ENCODE peak calls at places on chromosome 3, in four cellular contexts. One of them, this sample, is unnamed.

GRCh38 chr3:64240445-64240844 is 15.2 kb upstream of the PRICKLE2 start:
- DNase-seq in HepG2: no peak
- DNase-seq in WTC11: no peak
- DNase-seq in K562: no peak
- DNase-seq in this sample: no peak

GRCh38 chr3:20935791-20936190 is 749.8 kb upstream of the SGO1 start:
- DNase-seq in HepG2: no peak
- DNase-seq in WTC11: no peak
- DNase-seq in K562: no peak
- DNase-seq in this sample: no peak

GRCh38 chr3:130316164-130316563 is 29.3 kb upstream of the COL6A5 start:
- DNase-seq in WTC11: no peak
- DNase-seq in HepG2: no peak
- DNase-seq in K562: no peak
- DNase-seq in this sample: no peak

GRCh38 chr3:27844052-27844675 is 122.0 kb upstream of the EOMES start:
- DNase-seq in WTC11: no peak
- DNase-seq in K562: no peak
- DNase-seq in HepG2: no peak
- DNase-seq in this sample: no peak

GRCh38 chr3:122246214-122246613 is 62.7 kb downstream of the CASR start:
- DNase-seq in HepG2: no peak
- DNase-seq in K562: no peak
- DNase-seq in WTC11: no peak
- DNase-seq in this sample: no peak

GRCh38 chr3:186823391-186823790 is 17.1 kb upstream of the RFC4 start:
- DNase-seq in K562: peak; percentile 28
- DNase-seq in WTC11: no peak
- DNase-seq in HepG2: no peak
- DNase-seq in this sample: no peak

GRCh38 chr3:143348486-143349327 is 229.1 kb downstream of the CHST2 start:
- DNase-seq in HepG2: no peak
- DNase-seq in WTC11: no peak
- DNase-seq in K562: peak; percentile 29
- DNase-seq in this sample: no peak

GRCh38 chr3:124519844-124520243 is 210.4 kb upstream of the UMPS start:
- DNase-seq in K562: no peak
- DNase-seq in WTC11: no peak
- DNase-seq in HepG2: no peak
- DNase-seq in this sample: no peak

GRCh38 chr3:37386627-37387230 is 212.3 kb upstream of the LRRFIP2 start:
- DNase-seq in WTC11: no peak
- DNase-seq in HepG2: no peak
- DNase-seq in K562: no peak
- DNase-seq in this sample: no peak

GRCh38 chr3:63954182-63954581 is 42.0 kb upstream of the SCAANT1 start:
- DNase-seq in WTC11: no peak
- DNase-seq in K562: no peak
- DNase-seq in HepG2: no peak
- DNase-seq in this sample: no peak

GRCh38 chr3:183815951-183816475 is 9.4 kb downstream of the MAP6D1 start:
- DNase-seq in K562: no peak
- DNase-seq in WTC11: peak; percentile 7
- DNase-seq in HepG2: no peak
- DNase-seq in this sample: no peak

GRCh38 chr3:64648927-64649906 is 38.6 kb downstream of the ADAMTS9 start:
- DNase-seq in K562: no peak
- DNase-seq in WTC11: no peak
- DNase-seq in HepG2: no peak
- DNase-seq in this sample: no peak

GRCh38 chr3:114606336-114606735 is 312.5 kb downstream of the TIGIT start:
- DNase-seq in HepG2: no peak
- DNase-seq in WTC11: no peak
- DNase-seq in K562: no peak
- DNase-seq in this sample: no peak

DNA sequence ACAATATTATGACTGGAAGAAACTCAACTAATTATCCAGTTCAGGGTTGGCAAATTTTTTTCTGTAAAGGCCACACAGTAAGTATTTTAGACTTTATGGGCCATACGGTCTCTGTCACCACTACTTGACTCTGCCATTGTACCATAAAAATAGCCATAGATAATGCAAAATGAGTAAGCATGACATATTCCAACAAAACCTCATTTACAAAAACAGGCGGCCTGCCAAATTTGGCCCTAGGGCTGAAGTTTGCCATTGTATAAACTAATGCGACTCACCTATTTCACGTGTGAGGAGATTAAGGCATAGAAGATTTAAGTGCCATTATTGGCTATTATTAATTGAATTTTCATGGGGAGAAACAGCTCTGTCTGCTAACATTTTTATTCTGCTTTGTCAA is 116.8 kb upstream of the CNTN6 start:
- DNase-seq in K562: no peak
- DNase-seq in HepG2: no peak
- DNase-seq in WTC11: no peak
- DNase-seq in this sample: no peak
- TF ChIP-seq NR3C1 in K562: no peak
- TF ChIP-seq NR3C1 in HepG2: no peak
- TF ChIP-seq NR3C1 in WTC11: no peak
- TF ChIP-seq NR3C1 in this sample: no peak

GRCh38 chr3:174168538-174169254 is 690.4 kb upstream of the NAALADL2 start:
- DNase-seq in HepG2: no peak
- DNase-seq in K562: no peak
- DNase-seq in WTC11: no peak
- DNase-seq in this sample: no peak
- TF ChIP-seq NR3C1 in HepG2: no peak
- TF ChIP-seq NR3C1 in K562: no peak
- TF ChIP-seq NR3C1 in WTC11: no peak
- TF ChIP-seq NR3C1 in this sample: no peak

DNA sequence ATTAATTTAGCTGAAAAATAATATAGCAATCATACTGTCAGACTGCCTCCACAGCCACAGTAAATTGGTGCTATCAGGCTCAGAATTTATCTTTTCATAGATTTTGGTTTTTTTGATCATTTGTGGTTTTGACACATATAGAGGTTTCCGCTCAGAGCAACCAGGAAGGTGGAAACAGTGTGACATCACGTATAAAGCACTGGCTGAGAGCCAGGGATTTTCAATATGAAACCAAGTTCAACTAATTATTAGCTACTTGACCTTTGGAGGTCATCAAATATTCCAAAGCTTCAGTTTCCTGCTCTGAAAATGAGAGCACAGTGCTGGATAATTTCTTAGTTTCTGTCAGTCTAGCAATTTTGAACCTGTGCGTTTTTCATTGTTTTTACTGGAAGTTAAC is 433.8 kb upstream of the SUCLG2 start:
- DNase-seq in K562: no peak
- DNase-seq in WTC11: no peak
- DNase-seq in HepG2: no peak
- DNase-seq in this sample: no peak
- TF ChIP-seq NR3C1 in K562: no peak
- TF ChIP-seq NR3C1 in WTC11: no peak
- TF ChIP-seq NR3C1 in HepG2: no peak
- TF ChIP-seq NR3C1 in this sample: no peak

DNA sequence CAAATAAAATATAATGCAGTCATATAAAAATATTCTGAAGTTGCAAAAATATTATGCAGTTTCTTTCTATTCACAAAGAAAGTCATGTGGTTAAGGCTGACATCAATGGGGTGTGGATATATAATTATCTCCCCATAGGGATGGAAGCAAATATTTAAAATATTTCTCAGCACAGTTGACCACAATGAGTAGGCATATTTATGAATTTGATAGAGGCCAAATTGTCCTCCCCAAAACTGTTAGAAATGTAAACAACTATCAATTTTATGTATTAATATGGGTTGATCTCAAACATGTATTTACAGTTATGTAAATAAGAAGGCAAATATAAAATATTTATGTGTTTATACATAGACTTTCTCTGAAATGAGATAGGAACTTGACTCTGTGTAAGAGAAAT is 246.0 kb upstream of the CBLB start:
- DNase-seq in WTC11: no peak
- DNase-seq in K562: no peak
- DNase-seq in HepG2: no peak
- DNase-seq in this sample: peak; percentile 71
- TF ChIP-seq NR3C1 in WTC11: no peak
- TF ChIP-seq NR3C1 in K562: no peak
- TF ChIP-seq NR3C1 in HepG2: no peak
- TF ChIP-seq NR3C1 in this sample: no peak

GRCh38 chr3:50664959-50665602 is 9.6 kb upstream of the DOCK3 start:
- DNase-seq in K562: no peak
- DNase-seq in WTC11: peak; percentile 4
- DNase-seq in HepG2: no peak
- DNase-seq in this sample: no peak
- TF ChIP-seq NR3C1 in K562: no peak
- TF ChIP-seq NR3C1 in WTC11: no peak
- TF ChIP-seq NR3C1 in HepG2: no peak
- TF ChIP-seq NR3C1 in this sample: no peak

GRCh38 chr3:76664816-76665215 is 375.1 kb upstream of the ROBO2 start:
- DNase-seq in HepG2: no peak
- DNase-seq in WTC11: no peak
- DNase-seq in K562: no peak
- DNase-seq in this sample: no peak

GRCh38 chr3:76656531-76657070 is 383.3 kb upstream of the ROBO2 start:
- DNase-seq in HepG2: no peak
- DNase-seq in K562: no peak
- DNase-seq in WTC11: no peak
- DNase-seq in this sample: no peak

GRCh38 chr3:76657909-76658308 is 382.0 kb upstream of the ROBO2 start:
- DNase-seq in K562: no peak
- DNase-seq in WTC11: no peak
- DNase-seq in HepG2: no peak
- DNase-seq in this sample: no peak

GRCh38 chr3:76661527-76662250 is 378.2 kb upstream of the ROBO2 start:
- DNase-seq in K562: no peak
- DNase-seq in WTC11: no peak
- DNase-seq in HepG2: no peak
- DNase-seq in this sample: no peak
- TF ChIP-seq NR3C1 in K562: no peak
- TF ChIP-seq NR3C1 in WTC11: no peak
- TF ChIP-seq NR3C1 in HepG2: no peak
- TF ChIP-seq NR3C1 in this sample: no peak

GRCh38 chr3:171385086-171385485 is 75.1 kb downstream of the TNIK start:
- DNase-seq in WTC11: peak; percentile 23
- DNase-seq in HepG2: no peak
- DNase-seq in K562: no peak
- DNase-seq in this sample: no peak

GRCh38 chr3:171380084-171380483 is 80.1 kb downstream of the TNIK start:
- DNase-seq in K562: no peak
- DNase-seq in HepG2: no peak
- DNase-seq in WTC11: no peak
- DNase-seq in this sample: no peak

GRCh38 chr3:171380711-171381435 is 79.3 kb downstream of the TNIK start:
- DNase-seq in K562: no peak
- DNase-seq in HepG2: no peak
- DNase-seq in WTC11: no peak
- DNase-seq in this sample: no peak

GRCh38 chr3:171384101-171384891 is 75.9 kb downstream of the TNIK start:
- DNase-seq in HepG2: no peak
- DNase-seq in K562: no peak
- DNase-seq in WTC11: no peak
- DNase-seq in this sample: no peak

DNA sequence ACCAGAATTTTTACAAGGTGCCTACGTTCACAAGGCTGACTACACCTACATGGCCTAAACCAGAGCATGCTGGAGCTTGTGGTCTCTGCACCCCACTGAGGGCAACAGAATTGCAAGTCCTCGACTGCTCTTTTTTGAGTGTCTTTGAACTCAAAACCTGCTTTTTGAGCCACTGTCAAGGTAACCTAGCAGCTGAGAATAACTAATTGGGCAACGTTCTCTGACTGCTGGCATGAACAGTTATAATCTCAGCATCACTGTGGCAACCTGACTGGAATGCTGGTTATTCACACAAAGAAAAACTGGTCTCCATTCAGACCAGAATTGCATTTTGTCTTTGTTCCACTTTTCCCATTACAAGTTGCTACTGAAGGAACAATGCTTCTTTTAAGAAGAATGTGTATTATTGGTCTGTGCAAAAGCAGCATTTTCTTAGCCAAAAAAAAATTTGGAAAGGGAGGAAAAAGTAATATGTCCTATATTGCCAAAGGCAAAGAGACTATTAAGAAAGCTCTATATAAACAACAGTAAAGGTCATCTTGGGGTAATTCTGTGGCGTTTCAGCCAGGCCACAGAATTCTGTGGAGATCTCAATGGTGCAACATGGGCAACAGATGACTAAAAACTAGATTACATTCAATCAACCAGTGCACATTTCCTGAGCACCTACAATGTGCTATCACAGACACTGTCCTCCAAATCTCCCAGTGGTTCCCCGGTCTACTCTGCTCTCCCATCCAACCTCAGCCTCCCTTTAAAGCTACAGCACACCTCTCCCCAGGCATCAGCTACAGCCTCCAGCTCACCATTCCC is 76.8 kb downstream of the TNIK start:
- DNase-seq in WTC11: no peak
- DNase-seq in K562: no peak
- DNase-seq in HepG2: no peak
- DNase-seq in this sample: no peak
- TF ChIP-seq NR3C1 in WTC11: no peak
- TF ChIP-seq NR3C1 in K562: no peak
- TF ChIP-seq NR3C1 in HepG2: no peak
- TF ChIP-seq NR3C1 in this sample: no peak

GRCh38 chr3:112653881-112654300 is 12.9 kb upstream of the CCDC80 start:
- DNase-seq in HepG2: no peak
- DNase-seq in K562: no peak
- DNase-seq in WTC11: no peak
- DNase-seq in this sample: peak; percentile 77
- TF ChIP-seq NR3C1 in HepG2: no peak
- TF ChIP-seq NR3C1 in K562: no peak
- TF ChIP-seq NR3C1 in WTC11: no peak
- TF ChIP-seq NR3C1 in this sample: no peak